ENCODE peak calls at places on chromosomes 3 and 15, in eight cellular contexts. I is MM.1S, J is WTC11, U is D721Med, Q is RWPE1, G is activated B cell treated with CpG ODN at 0.5 μM for 24 hours, K is B cell, D is hepatocyte. H is an unnamed sample.

GRCh38 chr3:31263897-31264296 is 268.8 kb upstream of the STT3B start:
- DNase-seq in U (no peak), Q (no peak), J (no peak), I (no peak), D (no peak), G (no peak), K (no peak), H (no peak)

GRCh38 chr15:68224546-68225250 is 4.8 kb downstream of the CLN6 start:
- DNase-seq in D (no peak), J (no peak), I (peak), K (peak), G (no peak), U (no peak), Q (no peak), H (no peak)

GRCh38 chr3:45690331-45691035 is 1.3 kb downstream of the SACM1L start:
- DNase-seq in G (no peak), D (no peak), U (no peak), Q (no peak), J (no peak), I (peak), K (no peak), H (no peak)

GRCh38 chr3:129122697-129123055 is 1.1 kb upstream of the RAB43 start:
- DNase-seq in U (no peak), G (no peak), Q (no peak), I (no peak), J (no peak), K (peak), D (peak), H (no peak)

GRCh38 chr15:85554852-85555521 is 174.6 kb downstream of the AKAP13 start:
- DNase-seq in U (no peak), D (no peak), I (no peak), K (no peak), Q (no peak), G (no peak), J (no peak), H (no peak)

GRCh38 chr15:69805248-69805953 is 292.3 kb downstream of the TLE3 start:
- DNase-seq in Q (peak), D (no peak), J (no peak), I (no peak), G (no peak), U (no peak), K (no peak), H (peak)

GRCh38 chr3:77102916-77103769 is 63.2 kb downstream of the ROBO2 start:
- DNase-seq in G (no peak), U (no peak), I (no peak), Q (no peak), D (no peak), K (no peak), J (no peak), H (no peak)

GRCh38 chr3:29922990-29923746 is 642.3 kb downstream of the RBMS3 start:
- DNase-seq in G (no peak), U (no peak), J (no peak), Q (peak), D (peak), K (no peak), I (no peak), H (no peak)

GRCh38 chr3:140972833-140973232 is 31.2 kb downstream of the SLC25A36 start:
- DNase-seq in K (no peak), J (no peak), Q (peak), G (no peak), D (no peak), U (no peak), I (peak), H (no peak)

GRCh38 chr3:158912188-158912587 is 110.3 kb downstream of the MFSD1 start:
- DNase-seq in G (no peak), D (no peak), J (no peak), U (no peak), I (no peak), K (no peak), Q (no peak), H (no peak)

GRCh38 chr3:141539441-141540187 is 52.8 kb downstream of the RASA2 start:
- DNase-seq in K (no peak), Q (no peak), G (no peak), I (no peak), J (no peak), U (no peak), D (no peak), H (no peak)

GRCh38 chr3:5317572-5317971 is 130.1 kb downstream of the EDEM1 start:
- DNase-seq in D (peak), U (no peak), I (no peak), K (no peak), G (no peak), Q (no peak), J (no peak), H (no peak)

GRCh38 chr15:92907880-92908279 is 7.8 kb downstream of the CHD2 start:
- DNase-seq in J (no peak), K (no peak), I (no peak), G (no peak), U (no peak), Q (no peak), D (peak), H (peak)

GRCh38 chr3:29236441-29236840 is 44.4 kb upstream of the RBMS3 start:
- DNase-seq in J (no peak), Q (no peak), K (no peak), U (no peak), D (no peak), I (no peak), G (no peak), H (no peak)

GRCh38 chr3:41418961-41419691 is 219.8 kb downstream of the CTNNB1 start:
- DNase-seq in U (no peak), K (no peak), I (no peak), J (no peak), G (no peak), D (no peak), Q (no peak), H (no peak)

GRCh38 chr3:136105044-136105443 is 91.1 kb downstream of the MSL2 start:
- DNase-seq in G (no peak), U (no peak), J (no peak), D (no peak), I (no peak), K (no peak), Q (no peak), H (no peak)

GRCh38 chr15:94951538-94951937 is 720.2 kb downstream of the MCTP2 start:
- DNase-seq in Q (no peak), K (no peak), G (no peak), U (no peak), J (no peak), I (no peak), D (no peak), H (no peak)

GRCh38 chr15:99409097-99409473 is 156.7 kb upstream of the MEF2A start:
- DNase-seq in K (peak), G (no peak), D (peak), I (no peak), U (no peak), Q (peak), J (peak), H (peak)

GRCh38 chr15:76285241-76285825 is 25.9 kb downstream of the ETFA start:
- DNase-seq in G (no peak), U (no peak), D (no peak), K (no peak), J (no peak), I (peak), Q (peak), H (no peak)

GRCh38 chr3:11434017-11434526 is 161.9 kb downstream of the ATG7 start:
- DNase-seq in K (no peak), Q (no peak), G (no peak), J (no peak), U (no peak), I (no peak), D (peak), H (no peak)

GRCh38 chr3:54222318-54222717 is 100.0 kb downstream of the CACNA2D3 start:
- DNase-seq in I (no peak), U (no peak), J (no peak), G (no peak), D (no peak), K (no peak), Q (no peak), H (no peak)

GRCh38 chr3:8567784-8568575 is 66.4 kb downstream of the LMCD1 start:
- DNase-seq in Q (no peak), I (no peak), K (no peak), D (no peak), G (no peak), J (no peak), U (no peak), H (no peak)

GRCh38 chr3:194377708-194378107 is 8.2 kb upstream of the LRRC15 start:
- DNase-seq in Q (no peak), I (no peak), J (no peak), D (no peak), G (no peak), K (no peak), U (no peak), H (no peak)

GRCh38 chr3:87037652-87038051 is 46.7 kb upstream of the VGLL3 start:
- DNase-seq in K (no peak), G (no peak), U (no peak), D (no peak), I (no peak), Q (no peak), J (no peak), H (no peak)

GRCh38 chr15:40298216-40298935 is 9.4 kb downstream of the PLCB2 start:
- DNase-seq in U (no peak), G (no peak), J (no peak), K (no peak), Q (no peak), D (no peak), I (no peak), H (no peak)

GRCh38 chr3:122488262-122488973 is 26.3 kb downstream of the KPNA1 start:
- DNase-seq in I (no peak), J (no peak), U (no peak), G (no peak), K (no peak), D (no peak), Q (no peak), H (no peak)

GRCh38 chr3:154022603-154023002 is 98.6 kb upstream of the ARHGEF26 start:
- DNase-seq in U (no peak), G (no peak), D (no peak), J (no peak), K (no peak), I (no peak), Q (no peak), H (no peak)

GRCh38 chr15:88249220-88249619 is 7.3 kb downstream of the NTRK3 start:
- DNase-seq in I (no peak), D (no peak), J (no peak), K (no peak), G (no peak), U (no peak), Q (no peak), H (no peak)

GRCh38 chr3:4834403-4834866 is 144.8 kb upstream of the BHLHE40 start:
- DNase-seq in K (peak), U (no peak), D (no peak), Q (no peak), G (no peak), I (peak), J (no peak), H (no peak)

GRCh38 chr3:47377186-47377585 is 3.6 kb upstream of the PTPN23 start:
- DNase-seq in G (no peak), K (no peak), Q (no peak), U (no peak), I (no peak), J (no peak), D (no peak), H (no peak)
- TF ChIP-seq CTCF in G (no peak), K (no peak), Q (no peak), U (no peak), I (no peak), J (no peak), D (no peak), H (no peak)

GRCh38 chr3:111797035-111797717 is 61.9 kb upstream of the PHLDB2 start:
- DNase-seq in D (no peak), K (no peak), I (no peak), J (no peak), U (no peak), Q (no peak), G (no peak), H (no peak)
- TF ChIP-seq CTCF in D (no peak), K (no peak), I (no peak), J (no peak), U (no peak), Q (no peak), G (no peak), H (no peak)

DNA sequence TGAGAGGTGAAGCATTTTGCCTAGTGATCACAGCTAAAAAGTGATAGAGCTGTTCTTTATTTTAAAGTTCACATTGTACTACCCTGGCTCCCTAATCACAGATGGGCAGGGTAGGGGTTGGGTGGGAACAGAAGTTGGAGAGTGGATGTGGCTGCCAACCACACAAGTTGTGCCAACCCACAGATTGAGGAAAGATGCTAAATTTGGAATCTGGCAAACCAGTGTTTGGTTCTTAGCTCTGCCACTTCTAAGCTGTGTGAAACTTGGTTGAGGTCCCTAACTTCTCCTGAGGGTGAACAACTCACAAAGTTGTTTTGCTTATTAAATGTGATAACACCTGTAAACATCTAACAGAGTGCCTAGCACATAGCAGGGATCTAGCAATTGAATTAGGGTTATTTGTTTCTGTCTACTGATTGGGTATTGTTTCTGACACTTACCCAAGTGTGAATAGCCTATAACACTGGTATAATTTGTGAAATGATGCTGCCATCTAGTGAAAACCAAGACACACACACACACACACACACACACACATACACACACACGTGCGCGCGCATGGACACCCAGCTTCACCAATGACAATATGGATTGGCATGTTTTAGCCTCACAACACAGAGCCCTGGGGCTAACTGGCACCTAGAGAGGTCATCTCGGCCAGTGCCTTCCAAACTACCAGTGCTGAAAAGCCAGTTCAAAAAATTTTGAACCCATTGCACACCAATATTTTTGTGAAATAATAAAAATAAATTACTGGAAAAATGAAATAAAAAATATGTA is 25.3 kb downstream of the ADGRG7 start:
- DNase-seq in K (peak), I (peak), D (peak), Q (peak), G (no peak), J (no peak), U (no peak), H (no peak)
- TF ChIP-seq CTCF in K (no peak), I (peak), D (peak), Q (no peak), G (no peak), J (no peak), U (peak), H (no peak)

DNA sequence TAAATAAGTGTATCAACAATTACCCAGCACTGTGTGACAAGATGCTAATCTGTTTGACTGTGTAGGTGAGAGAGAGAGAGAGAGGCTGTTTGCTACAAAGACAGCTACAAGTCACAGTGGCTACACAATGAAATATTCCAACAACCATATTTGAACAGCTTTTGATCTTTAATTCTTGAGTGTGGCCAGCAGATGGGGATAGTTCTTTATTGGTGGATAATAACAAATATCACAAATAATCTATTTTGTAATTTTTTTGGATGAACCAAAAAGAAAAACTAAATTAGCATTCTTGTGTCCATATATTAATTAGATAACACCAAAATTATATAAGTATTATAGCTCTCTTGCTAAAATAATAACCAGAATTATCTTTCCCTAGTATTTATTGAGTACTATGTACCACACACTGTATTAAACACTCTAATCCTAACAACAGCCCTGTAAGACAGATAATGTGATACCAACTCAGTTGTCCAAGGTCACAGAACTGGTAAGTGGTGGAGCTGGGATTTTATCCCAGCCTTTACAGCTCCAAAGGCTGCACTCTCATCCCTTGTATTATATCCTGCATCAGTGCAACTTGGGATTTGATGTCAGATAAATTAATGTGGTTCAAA is 61.9 kb upstream of the C3orf80 start:
- DNase-seq in D (peak), G (no peak), J (no peak), Q (peak), K (peak), I (peak), U (no peak), H (no peak)
- TF ChIP-seq CTCF in D (peak), G (no peak), J (no peak), Q (peak), K (no peak), I (peak), U (peak), H (peak)

GRCh38 chr3:112739252-112739945 is 98.5 kb upstream of the CCDC80 start:
- DNase-seq in J (no peak), Q (no peak), U (no peak), K (no peak), I (no peak), D (no peak), G (no peak), H (no peak)
- TF ChIP-seq CTCF in J (no peak), Q (no peak), U (no peak), K (no peak), I (no peak), D (no peak), G (no peak), H (no peak)

DNA sequence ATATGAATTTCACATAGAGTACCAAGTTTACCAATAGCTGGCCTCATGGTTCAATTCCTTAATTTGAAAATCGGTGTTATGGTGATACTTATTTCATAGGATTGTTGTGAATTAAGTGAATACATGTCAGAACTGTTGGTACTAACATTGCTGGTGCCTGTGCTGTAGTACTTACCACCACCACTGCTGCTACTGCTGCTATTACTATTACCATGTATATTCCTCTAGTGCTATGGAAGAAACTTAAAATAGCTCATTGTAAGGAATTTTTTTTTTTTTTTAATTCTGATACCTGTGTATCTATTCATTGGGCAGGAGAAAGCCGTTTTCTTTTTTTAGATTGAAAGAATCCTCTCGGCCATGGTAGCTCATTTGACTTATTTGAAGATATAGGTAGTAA is 3.6 kb downstream of the FYTTD1 start:
- DNase-seq in D (no peak), G (no peak), Q (no peak), I (no peak), U (no peak), K (no peak), J (no peak), H (no peak)
- TF ChIP-seq CTCF in D (no peak), G (no peak), Q (no peak), I (no peak), U (no peak), K (peak), J (no peak), H (peak)

GRCh38 chr3:48415251-48415953 is 14.5 kb downstream of the PLXNB1 start:
- DNase-seq in J (no peak), U (no peak), Q (no peak), I (no peak), G (no peak), D (no peak), K (no peak), H (no peak)
- TF ChIP-seq CTCF in J (no peak), U (no peak), Q (no peak), I (no peak), G (no peak), D (no peak), K (no peak), H (no peak)